ENCODE peak calls at places on chromosomes 12 and 14, in five cellular contexts. Q is HepG2, U is GM12878, E is K562, V is HCT116. T is an unnamed sample.

GRCh38 chr12:109888179-109889020 is 8.1 kb upstream of the GLTP start:
- DNase-seq in E (no peak), Q (no peak), V (peak; percentile 50), U (peak; percentile 45), T (no peak)

GRCh38 chr14:53979747-53980642 is 23.4 kb upstream of the BMP4 start:
- DNase-seq in V (no peak), E (no peak), Q (peak; percentile 97), U (no peak), T (no peak)

GRCh38 chr14:104187931-104188726 is 49.7 kb downstream of the KIF26A start:
- DNase-seq in E (no peak), Q (no peak), V (no peak), U (no peak), T (peak; percentile 30)

GRCh38 chr12:83954939-83955601 is 957.5 kb downstream of the SLC6A15 start:
- DNase-seq in Q (no peak), E (no peak), V (peak; percentile 22), U (no peak), T (peak; percentile 17)

GRCh38 chr12:27998170-27999110 is 25.9 kb upstream of the PTHLH start:
- DNase-seq in V (no peak), Q (no peak), E (no peak), U (no peak), T (peak; percentile 33)

GRCh38 chr14:50542941-50543418 is 10.6 kb upstream of the MAP4K5 start:
- DNase-seq in V (peak; percentile 51), E (peak; percentile 48), Q (peak; percentile 77), U (no peak), T (peak; percentile 82)

GRCh38 chr12:132451172-132451835 is 38.6 kb upstream of the FBRSL1 start:
- DNase-seq in U (no peak), Q (no peak), E (no peak), V (no peak), T (no peak)

GRCh38 chr12:46752396-46752795 is 73.4 kb downstream of the SLC38A4 start:
- DNase-seq in Q (peak; percentile 39), V (no peak), U (no peak), E (no peak), T (no peak)

GRCh38 chr12:67457136-67457535 is 188.0 kb downstream of the CAND1 start:
- DNase-seq in V (no peak), U (no peak), Q (no peak), E (no peak), T (no peak)

GRCh38 chr14:29630566-29631160 is 297.0 kb downstream of the PRKD1 start:
- DNase-seq in E (no peak), U (no peak), V (no peak), Q (no peak), T (no peak)

GRCh38 chr14:24207104-24207543 is 1.6 kb downstream of the TSSK4 start:
- DNase-seq in E (no peak), U (no peak), Q (no peak), V (no peak), T (no peak)

GRCh38 chr12:52735106-52735505 is 31.8 kb upstream of the KRT77 start:
- DNase-seq in U (no peak), E (no peak), V (no peak), Q (no peak), T (no peak)

GRCh38 chr12:58919271-58920101 is 818 bp downstream of the LRIG3 start:
- DNase-seq in E (no peak), V (no peak), Q (peak; percentile 27), U (no peak), T (no peak)

GRCh38 chr14:66746316-66747006 is 238.5 kb downstream of the GPHN start:
- DNase-seq in E (peak; percentile 31), V (peak; percentile 57), U (no peak), Q (peak; percentile 12), T (peak; percentile 70)

GRCh38 chr12:103566398-103566797 is 20.7 kb upstream of the STAB2 start:
- DNase-seq in V (no peak), U (no peak), E (no peak), Q (no peak), T (no peak)

GRCh38 chr12:128810182-128811127 is 13.3 kb downstream of the SLC15A4 start:
- DNase-seq in E (no peak), Q (no peak), U (peak; percentile 92), V (no peak), T (no peak)

GRCh38 chr14:98901511-98902205 is 370.3 kb downstream of the BCL11B start:
- DNase-seq in E (no peak), Q (no peak), U (no peak), V (no peak), T (no peak)

GRCh38 chr12:92421701-92422100 is 276.1 kb upstream of the BTG1 start:
- DNase-seq in E (no peak), Q (no peak), U (no peak), V (no peak), T (no peak)

GRCh38 chr12:47912575-47912974 is 7.8 kb upstream of the VDR start:
- DNase-seq in Q (no peak), V (no peak), U (no peak), E (no peak), T (no peak)

GRCh38 chr12:124940393-124941169 is 26.1 kb upstream of the UBC start:
- DNase-seq in U (peak; percentile 82), E (peak; percentile 97), Q (peak; percentile 84), V (peak; percentile 86), T (peak; percentile 98)

GRCh38 chr12:30687265-30687986 is 8.2 kb downstream of the IPO8 start:
- DNase-seq in V (no peak), Q (peak; percentile 8), E (no peak), U (no peak), T (no peak)

GRCh38 chr14:21913759-21914158 is 240.1 kb upstream of the OR4E1 start:
- DNase-seq in E (peak; percentile 78), Q (peak; percentile 90), U (peak; percentile 8), V (peak; percentile 71), T (no peak)

GRCh38 chr14:32711103-32711680 is 227.5 kb upstream of the NPAS3 start:
- DNase-seq in E (peak; percentile 28), Q (peak; percentile 62), U (no peak), V (peak; percentile 6), T (peak; percentile 76)

GRCh38 chr12:87758271-87758670 is 270.9 kb downstream of the C12orf50 start:
- DNase-seq in Q (no peak), V (no peak), E (no peak), U (no peak), T (no peak)

GRCh38 chr12:125382896-125383295 is 317.7 kb downstream of the AACS start:
- DNase-seq in V (no peak), U (no peak), Q (no peak), E (no peak), T (no peak)

GRCh38 chr14:68476212-68476964 is 316.5 kb downstream of the ZFP36L1 start:
- DNase-seq in E (no peak), V (no peak), Q (peak; percentile 45), U (peak; percentile 93), T (no peak)

DNA sequence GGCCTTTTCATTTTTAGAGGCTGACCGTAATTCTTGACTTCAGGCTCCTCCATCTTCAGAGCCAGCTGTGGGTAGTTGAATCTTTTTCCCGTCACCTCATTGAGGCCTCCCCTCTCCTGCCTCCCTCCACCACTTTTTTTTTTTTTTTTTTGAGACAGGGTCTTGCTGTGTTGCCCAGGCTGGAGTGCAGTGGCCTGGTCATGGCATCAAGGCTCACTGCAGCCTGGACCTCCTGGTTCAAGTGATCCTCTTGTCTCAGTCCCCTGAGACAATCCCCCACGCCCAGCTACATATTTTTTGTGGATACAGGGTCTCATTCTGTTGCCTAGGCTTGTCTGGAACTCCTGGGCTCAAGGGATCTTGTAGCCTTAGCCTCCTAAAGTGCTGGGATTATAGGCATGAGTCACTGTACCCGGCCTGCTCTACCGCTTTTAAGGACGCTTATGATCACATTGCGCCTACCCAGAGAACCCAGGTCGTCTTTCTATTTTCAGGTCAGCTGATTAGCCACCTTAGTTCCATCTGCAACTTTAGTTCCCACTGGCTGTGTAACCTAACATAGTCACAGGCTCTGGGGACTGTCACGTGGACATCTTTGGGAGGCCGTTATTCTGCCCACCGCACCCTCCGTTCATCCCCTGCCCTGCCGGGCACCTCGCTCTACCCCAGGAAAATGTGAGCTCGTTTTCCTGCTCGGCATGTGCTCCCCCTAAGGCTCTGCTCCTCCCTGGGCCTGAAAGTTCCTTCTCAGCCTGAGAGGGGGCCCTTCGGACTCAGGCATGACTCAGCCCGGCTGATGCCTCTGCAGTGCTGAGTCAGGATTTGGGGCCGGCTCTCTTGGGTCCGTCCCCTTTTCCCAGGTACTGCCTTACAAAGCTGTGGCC is 13.4 kb downstream of the TNFAIP2 start:
- DNase-seq in V (peak; percentile 28), U (no peak), E (peak; percentile 78), Q (no peak), T (no peak)
- TF ChIP-seq JUND in V (peak; percentile 57), U (no peak), E (peak; percentile 25), Q (no peak), T (no peak)

GRCh38 chr14:36167431-36167830 is 9.1 kb downstream of the PTCSC3 start:
- DNase-seq in U (no peak), V (no peak), Q (no peak), E (no peak), T (no peak)
- TF ChIP-seq JUND in U (no peak), V (no peak), Q (no peak), E (no peak), T (no peak)

DNA sequence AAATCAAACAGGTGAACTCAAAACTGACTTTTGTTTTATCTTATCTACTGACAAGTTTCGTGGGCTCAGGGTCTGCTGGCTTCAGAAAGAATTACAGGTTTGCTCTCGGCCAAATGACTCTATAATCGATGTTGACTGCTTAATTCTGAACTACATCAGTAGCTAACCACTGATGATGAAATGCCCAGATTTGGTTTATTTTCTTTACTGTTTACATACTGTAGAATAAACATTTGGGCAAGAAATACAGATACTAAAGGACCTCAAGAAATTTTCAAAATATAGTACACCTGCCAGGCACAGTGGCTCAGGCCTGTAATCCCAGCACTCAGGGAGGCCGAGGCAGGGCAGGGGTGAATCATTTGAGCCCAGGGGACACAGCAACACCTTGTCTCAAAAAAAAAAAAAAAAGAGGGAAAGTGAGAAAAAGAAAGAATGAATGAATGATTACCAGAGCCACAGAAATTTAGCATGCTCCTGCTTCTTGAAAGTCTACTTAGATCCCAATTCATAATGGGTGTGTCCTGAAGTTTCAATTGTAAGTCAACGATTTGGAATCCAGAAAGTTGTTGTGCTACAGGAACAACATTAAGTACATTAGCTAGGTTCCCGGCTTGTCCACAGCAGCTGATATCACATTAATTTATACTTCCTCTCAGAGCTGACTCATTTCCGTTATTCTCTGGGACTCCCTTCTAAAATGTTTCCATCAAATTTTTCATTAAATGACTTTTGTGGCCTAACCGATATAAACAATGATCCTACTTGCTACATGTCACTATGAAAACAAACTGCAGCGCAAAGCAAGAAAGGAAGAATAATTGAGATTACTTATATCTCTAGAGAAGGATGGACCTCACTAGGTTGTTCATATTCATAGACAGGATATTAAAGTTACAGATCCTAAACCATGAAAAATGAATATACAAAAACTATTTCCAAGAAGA is 134.3 kb downstream of the MED13L start:
- DNase-seq in Q (no peak), E (no peak), U (no peak), V (no peak), T (no peak)
- TF ChIP-seq JUND in Q (no peak), E (peak; percentile 44), U (no peak), V (peak; percentile 26), T (no peak)

DNA sequence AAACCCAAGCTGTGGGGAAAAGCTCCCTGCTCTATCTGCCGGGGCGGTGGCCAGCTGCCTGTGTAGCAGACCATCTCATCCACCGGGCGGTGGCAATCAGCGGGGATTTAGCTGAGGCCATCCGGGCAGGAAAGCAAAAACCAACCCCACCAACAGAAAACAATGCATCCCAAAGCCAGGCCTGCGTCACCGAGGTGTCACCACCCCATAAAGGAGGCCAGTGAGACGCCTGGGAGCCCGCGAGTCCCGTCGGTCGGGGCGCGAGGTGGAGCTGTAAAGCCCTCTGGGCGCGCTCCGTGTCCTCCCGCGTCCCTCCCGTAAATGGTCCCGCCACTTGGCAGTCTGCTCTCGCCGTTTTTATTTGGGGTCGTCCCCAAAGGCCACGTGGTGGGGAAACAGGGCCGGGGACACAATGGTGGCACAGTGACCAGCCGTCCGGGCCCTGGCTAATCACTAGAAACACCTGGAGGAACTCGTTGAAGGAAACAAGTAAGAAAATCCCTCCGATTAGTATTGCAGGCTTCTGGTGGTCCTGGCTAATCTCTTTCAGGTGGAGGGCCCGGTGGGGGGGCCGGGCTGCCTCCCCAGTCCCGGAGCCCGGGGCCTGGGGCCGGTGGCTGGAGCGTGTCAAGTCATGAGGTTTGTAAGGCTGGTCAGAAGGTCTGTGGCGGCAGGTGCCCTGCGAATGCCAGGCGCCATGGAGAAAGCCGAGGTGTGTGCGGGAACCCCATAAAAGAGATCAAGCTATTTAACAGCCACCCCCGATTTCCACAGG is 94.7 kb upstream of the GSC start:
- DNase-seq in E (no peak), U (no peak), V (no peak), Q (no peak), T (no peak)
- TF ChIP-seq JUND in E (no peak), U (no peak), V (no peak), Q (no peak), T (no peak)